ENCODE peak calls at places on chromosomes 6 and 20, in five cellular contexts. H, L, M, C and V are unnamed samples.
A peak's percentile ranks its signal among the peaks of the same experiment; 100 is the strongest.

GRCh38 chr20:45049904-45050471 is 50.9 kb downstream of the KCNS1 start:
- DNase-seq in H (no peak), L (peak; percentile 16), M (peak; percentile 49), C (no peak), V (no peak)

GRCh38 chr6:48560408-48560807 is 449.4 kb upstream of the PTCHD4 start:
- DNase-seq in H (no peak), L (no peak), M (no peak), C (no peak), V (no peak)

GRCh38 chr20:33064572-33065287 is 11.0 kb downstream of the BPIFB3 start:
- DNase-seq in H (no peak), L (no peak), M (no peak), C (no peak), V (no peak)

GRCh38 chr6:125983246-125983945 is 2.9 kb upstream of the TRMT11 start:
- DNase-seq in H (no peak), L (no peak), M (no peak), C (no peak), V (no peak)

GRCh38 chr6:130997061-130997753 is 65.8 kb downstream of the EPB41L2 start:
- DNase-seq in H (no peak), L (no peak), M (no peak), C (no peak), V (no peak)

GRCh38 chr20:13054011-13054410 is 45.2 kb downstream of the SPTLC3 start:
- DNase-seq in H (no peak), L (no peak), M (no peak), C (no peak), V (no peak)

GRCh38 chr20:53658973-53659372 is 65.3 kb upstream of the ZNF217 start:
- DNase-seq in H (no peak), L (no peak), M (no peak), C (no peak), V (no peak)

GRCh38 chr20:10596726-10597125 is 77.1 kb downstream of the JAG1 start:
- DNase-seq in H (no peak), L (no peak), M (no peak), C (no peak), V (no peak)

GRCh38 chr6:26173836-26174144 is 86.6 kb downstream of the HFE start:
- DNase-seq in H (no peak), L (no peak), M (no peak), C (no peak), V (no peak)

GRCh38 chr20:24779166-24779565 is 169.9 kb upstream of the CST7 start:
- DNase-seq in H (no peak), L (no peak), M (no peak), C (no peak), V (no peak)

GRCh38 chr6:6330407-6330806 is 9.9 kb upstream of the F13A1 start:
- DNase-seq in H (no peak), L (no peak), M (no peak), C (no peak), V (no peak)

GRCh38 chr6:34412054-34412453 is 13.8 kb downstream of the RPS10 start:
- DNase-seq in H (no peak), L (no peak), M (peak; percentile 23), C (no peak), V (no peak)

GRCh38 chr6:1485678-1486077 is 96.3 kb downstream of the FOXF2 start:
- DNase-seq in H (no peak), L (no peak), M (peak; percentile 42), C (no peak), V (no peak)

GRCh38 chr20:37343994-37344355 is 2.0 kb upstream of the SRC start:
- DNase-seq in H (no peak), L (no peak), M (no peak), C (no peak), V (no peak)

GRCh38 chr6:76852776-76853175 is 610.5 kb downstream of the HTR1B start:
- DNase-seq in H (no peak), L (no peak), M (no peak), C (no peak), V (no peak)

GRCh38 chr6:18101873-18102272 is 20.6 kb downstream of the NHLRC1 start:
- DNase-seq in H (no peak), L (no peak), M (no peak), C (no peak), V (no peak)

GRCh38 chr6:90677440-90677839 is 90.6 kb upstream of the MAP3K7 start:
- DNase-seq in H (no peak), L (no peak), M (no peak), C (peak; percentile 71), V (no peak)

GRCh38 chr6:115882174-115882573 is 178.5 kb downstream of the FRK start:
- DNase-seq in H (no peak), L (no peak), M (no peak), C (no peak), V (no peak)

GRCh38 chr6:32627249-32627648 is 10.0 kb upstream of the HLA-DQA1 start:
- DNase-seq in H (no peak), L (no peak), M (no peak), C (no peak), V (no peak)

GRCh38 chr6:40477246-40478126 is 109.7 kb downstream of the LRFN2 start:
- DNase-seq in H (no peak), L (no peak), M (no peak), C (peak; percentile 39), V (no peak)

GRCh38 chr6:149473080-149474052 is 11.4 kb downstream of the ZC3H12D start:
- DNase-seq in H (no peak), L (no peak), M (no peak), C (peak; percentile 17), V (no peak)